ENCODE peak calls at places on chromosome 1, in eight cellular contexts. P, F, U, G, H, Q, M and I are unnamed samples.

GRCh38 chr1:19484793-19485361 is 462 bp downstream of the CAPZB start:
- DNase-seq in P (peak), F (no peak), U (peak), G (peak), H (no peak), Q (no peak), M (peak), I (peak)

GRCh38 chr1:54365020-54365797 is 41.0 kb downstream of the SSBP3 start:
- DNase-seq in P (no peak), F (no peak), U (no peak), G (no peak), H (no peak), Q (no peak), M (no peak), I (no peak)

GRCh38 chr1:10980094-10980577 is 32.3 kb upstream of the TARDBP start:
- DNase-seq in P (peak), F (no peak), U (peak), G (no peak), H (peak), Q (peak), M (peak), I (peak)

GRCh38 chr1:38132681-38133080 is 86.1 kb upstream of the POU3F1 start:
- DNase-seq in P (no peak), F (no peak), U (no peak), G (no peak), H (no peak), Q (no peak), M (no peak), I (no peak)

GRCh38 chr1:39922139-39922757 is 20.5 kb upstream of the MYCL start:
- DNase-seq in P (no peak), F (no peak), U (peak), G (no peak), H (no peak), Q (no peak), M (no peak), I (no peak)

GRCh38 chr1:215104283-215104682 is 21.7 kb downstream of the KCNK2 start:
- DNase-seq in P (peak), F (no peak), U (no peak), G (no peak), H (peak), Q (peak), M (no peak), I (no peak)

GRCh38 chr1:36207339-36207738 is 16.9 kb upstream of the THRAP3 start:
- DNase-seq in P (no peak), F (no peak), U (no peak), G (peak), H (peak), Q (peak), M (peak), I (peak)

GRCh38 chr1:230072296-230072695 is 5.3 kb downstream of the GALNT2 start:
- DNase-seq in P (no peak), F (no peak), U (no peak), G (no peak), H (no peak), Q (no peak), M (no peak), I (no peak)

GRCh38 chr1:34918609-34919561 is 10.6 kb downstream of the DLGAP3 start:
- DNase-seq in P (no peak), F (no peak), U (peak), G (no peak), H (no peak), Q (peak), M (no peak), I (peak)

GRCh38 chr1:168636642-168637111 is 60.3 kb downstream of the XCL1 start:
- DNase-seq in P (no peak), F (no peak), U (no peak), G (peak), H (no peak), Q (peak), M (peak), I (no peak)

GRCh38 chr1:235013512-235013911 is 115.1 kb downstream of the TOMM20 start:
- DNase-seq in P (no peak), F (no peak), U (no peak), G (no peak), H (no peak), Q (no peak), M (no peak), I (no peak)

GRCh38 chr1:22611530-22611947 is 24.9 kb upstream of the C1QA start:
- DNase-seq in P (peak), F (peak), U (peak), G (peak), H (peak), Q (peak), M (peak), I (peak)

GRCh38 chr1:6638226-6638625 is 13.6 kb downstream of the THAP3 start:
- DNase-seq in P (peak), F (no peak), U (no peak), G (no peak), H (peak), Q (peak), M (no peak), I (peak)

GRCh38 chr1:53272349-53272748 is 34.0 kb upstream of the MAGOH start:
- DNase-seq in P (no peak), F (no peak), U (no peak), G (no peak), H (no peak), Q (no peak), M (no peak), I (no peak)

GRCh38 chr1:165222580-165222979 is 133.9 kb downstream of the LMX1A start:
- DNase-seq in P (no peak), F (no peak), U (no peak), G (no peak), H (no peak), Q (no peak), M (no peak), I (no peak)

GRCh38 chr1:204448321-204448964 is 36.8 kb upstream of the PPP1R15B start:
- DNase-seq in P (no peak), F (no peak), U (no peak), G (peak), H (no peak), Q (no peak), M (no peak), I (no peak)

GRCh38 chr1:18201997-18202719 is 94.6 kb downstream of the IGSF21 start:
- DNase-seq in P (no peak), F (no peak), U (no peak), G (no peak), H (no peak), Q (no peak), M (no peak), I (no peak)

GRCh38 chr1:220742520-220742919 is 5.6 kb upstream of the MTARC2 start:
- DNase-seq in P (no peak), F (no peak), U (no peak), G (no peak), H (no peak), Q (no peak), M (no peak), I (no peak)

GRCh38 chr1:84755216-84755615 is 65.0 kb upstream of the SSX2IP start:
- DNase-seq in P (no peak), F (no peak), U (no peak), G (no peak), H (no peak), Q (no peak), M (no peak), I (no peak)

GRCh38 chr1:86998727-86999126 is 84.3 kb downstream of the HS2ST1 start:
- DNase-seq in P (no peak), F (no peak), U (no peak), G (no peak), H (no peak), Q (no peak), M (no peak), I (no peak)

GRCh38 chr1:22728751-22729399 is 18.2 kb downstream of the EPHB2 start:
- DNase-seq in P (no peak), F (no peak), U (no peak), G (no peak), H (peak), Q (no peak), M (no peak), I (no peak)

GRCh38 chr1:32770221-32770731 is 46.9 kb downstream of the YARS1 start:
- DNase-seq in P (no peak), F (no peak), U (no peak), G (no peak), H (no peak), Q (no peak), M (no peak), I (no peak)

GRCh38 chr1:66788231-66788939 is 12.7 kb downstream of the INSL5 start:
- DNase-seq in P (no peak), F (no peak), U (no peak), G (no peak), H (no peak), Q (no peak), M (no peak), I (no peak)

GRCh38 chr1:221777434-221778072 is 35.7 kb upstream of the DUSP10 start:
- DNase-seq in P (no peak), F (no peak), U (no peak), G (no peak), H (no peak), Q (no peak), M (no peak), I (no peak)

GRCh38 chr1:194959795-194960194 is 1648.4 kb downstream of the KCNT2 start:
- DNase-seq in P (no peak), F (no peak), U (no peak), G (no peak), H (no peak), Q (no peak), M (no peak), I (no peak)

GRCh38 chr1:86616871-86617270 is 70.0 kb downstream of the CLCA4 start:
- DNase-seq in P (no peak), F (no peak), U (no peak), G (no peak), H (no peak), Q (no peak), M (no peak), I (no peak)

GRCh38 chr1:15616704-15617172 is 520 bp upstream of the DDI2 start:
- DNase-seq in P (no peak), F (no peak), U (peak), G (no peak), H (peak), Q (peak), M (peak), I (no peak)

GRCh38 chr1:22662986-22663408 is 10.0 kb downstream of the C1QB start:
- DNase-seq in P (no peak), F (no peak), U (no peak), G (no peak), H (no peak), Q (no peak), M (no peak), I (no peak)

GRCh38 chr1:184296466-184297243 is 90.2 kb upstream of the C1orf21 start:
- DNase-seq in P (peak), F (peak), U (no peak), G (no peak), H (peak), Q (peak), M (peak), I (peak)

GRCh38 chr1:1080951-1081310 is 6.8 kb upstream of the RNF223 start:
- DNase-seq in P (no peak), F (no peak), U (no peak), G (no peak), H (no peak), Q (no peak), M (no peak), I (peak)

GRCh38 chr1:115544131-115544530 is 97.6 kb upstream of the VANGL1 start:
- DNase-seq in P (no peak), F (no peak), U (no peak), G (no peak), H (peak), Q (peak), M (peak), I (no peak)

GRCh38 chr1:23524716-23525401 is 6.2 kb downstream of the E2F2 start:
- DNase-seq in P (no peak), F (no peak), U (peak), G (no peak), H (no peak), Q (no peak), M (no peak), I (peak)

GRCh38 chr1:31712041-31712440 is 8.2 kb upstream of the COL16A1 start:
- DNase-seq in P (no peak), F (no peak), U (no peak), G (no peak), H (peak), Q (peak), M (peak), I (peak)

GRCh38 chr1:202809597-202810159 is 1.1 kb upstream of the PCAT6 start:
- DNase-seq in P (no peak), F (no peak), U (peak), G (no peak), H (no peak), Q (no peak), M (no peak), I (no peak)
- H3K4me3 ChIP-seq in P (no peak), F (no peak), U (peak), G (peak), H (no peak), Q (no peak), M (no peak), I (no peak)

DNA sequence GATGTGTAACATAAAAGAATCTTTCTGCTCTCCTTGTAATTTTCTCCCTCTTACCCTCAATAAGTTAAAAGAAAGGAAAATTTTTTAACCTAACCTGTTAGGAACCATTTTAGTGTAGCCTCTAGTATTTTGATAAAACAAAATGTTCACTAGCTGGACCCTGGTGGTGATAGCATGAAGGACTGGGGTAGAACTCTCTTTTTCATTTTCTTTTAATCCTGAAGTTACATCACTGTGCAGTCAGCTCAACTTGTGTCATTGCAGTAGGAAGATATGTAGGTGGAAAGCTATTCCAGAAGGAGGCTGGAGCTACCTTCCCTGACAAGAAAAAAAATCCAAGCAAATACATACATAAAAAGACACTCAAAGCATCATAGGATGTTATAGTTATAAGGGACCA is 39.3 kb downstream of the NFIA start:
- DNase-seq in P (no peak), F (no peak), U (no peak), G (no peak), H (no peak), Q (no peak), M (peak), I (no peak)
- TF ChIP-seq CTCF in P (no peak), F (no peak), U (no peak), G (no peak), H (no peak), Q (no peak), M (peak), I (peak)

GRCh38 chr1:200245492-200245891 is 164.3 kb downstream of the ZNF281 start:
- DNase-seq in P (no peak), F (peak), U (no peak), G (peak), H (peak), Q (peak), M (peak), I (no peak)

GRCh38 chr1:200250469-200250868 is 159.4 kb downstream of the ZNF281 start:
- DNase-seq in P (no peak), F (no peak), U (no peak), G (no peak), H (no peak), Q (no peak), M (no peak), I (no peak)

GRCh38 chr1:200243042-200243437 is 166.8 kb downstream of the ZNF281 start:
- DNase-seq in P (no peak), F (no peak), U (peak), G (no peak), H (peak), Q (no peak), M (peak), I (no peak)

GRCh38 chr1:200248541-200248940 is 161.3 kb downstream of the ZNF281 start:
- DNase-seq in P (no peak), F (no peak), U (no peak), G (no peak), H (no peak), Q (no peak), M (no peak), I (no peak)

GRCh38 chr1:200247513-200247912 is 162.3 kb downstream of the ZNF281 start:
- DNase-seq in P (no peak), F (no peak), U (no peak), G (no peak), H (no peak), Q (no peak), M (no peak), I (no peak)
- H3K4me3 ChIP-seq in P (no peak), F (peak), U (no peak), G (no peak), H (no peak), Q (no peak), M (no peak), I (no peak)

GRCh38 chr1:167342846-167343245 is 122.2 kb downstream of the POU2F1 start:
- DNase-seq in P (no peak), F (no peak), U (no peak), G (peak), H (no peak), Q (no peak), M (peak), I (peak)
- TF ChIP-seq CTCF in P (no peak), F (no peak), U (peak), G (peak), H (no peak), Q (no peak), M (peak), I (no peak)

GRCh38 chr1:107061886-107062285 is 5.4 kb downstream of the PRMT6 start:
- DNase-seq in P (no peak), F (no peak), U (no peak), G (no peak), H (no peak), Q (no peak), M (no peak), I (no peak)

GRCh38 chr1:107057197-107058133 is 991 bp downstream of the PRMT6 start:
- DNase-seq in P (peak), F (no peak), U (peak), G (no peak), H (peak), Q (peak), M (peak), I (peak)

GRCh38 chr1:107056426-107057196 is at the start of gene PRMT6:
- DNase-seq in P (peak), F (no peak), U (peak), G (no peak), H (peak), Q (peak), M (peak), I (peak)

GRCh38 chr1:107058245-107059032 is 2.0 kb downstream of the PRMT6 start:
- DNase-seq in P (no peak), F (no peak), U (no peak), G (no peak), H (no peak), Q (no peak), M (no peak), I (no peak)
- H3K4me3 ChIP-seq in P (no peak), F (no peak), U (peak), G (no peak), H (no peak), Q (peak), M (no peak), I (no peak)

GRCh38 chr1:90579212-90579802 is 137.8 kb downstream of the BARHL2 start:
- DNase-seq in P (no peak), F (peak), U (peak), G (peak), H (peak), Q (peak), M (peak), I (peak)
- TF ChIP-seq CTCF in P (peak), F (peak), U (peak), G (peak), H (peak), Q (peak), M (peak), I (peak)

DNA sequence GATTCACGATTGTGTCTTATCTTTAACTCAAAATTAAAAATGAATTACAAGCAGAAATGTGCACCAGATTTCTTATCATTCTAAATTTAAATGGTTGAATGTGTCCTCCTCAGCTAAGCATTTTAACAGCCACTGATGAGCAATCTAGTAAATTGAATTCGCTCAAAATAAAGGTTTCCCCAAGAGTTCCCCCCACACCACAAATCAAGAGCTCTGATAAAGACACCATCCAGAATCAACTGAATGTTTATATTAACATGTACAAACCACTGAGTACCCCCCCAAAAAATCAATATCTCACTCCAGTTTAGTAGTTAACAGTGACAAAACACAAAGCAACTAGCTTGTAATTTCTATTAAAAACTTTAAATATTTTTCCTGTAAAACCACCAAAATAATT is 1.9 kb downstream of the GPBP1L1 start:
- DNase-seq in P (no peak), F (no peak), U (no peak), G (no peak), H (no peak), Q (no peak), M (no peak), I (no peak)
- H3K4me3 ChIP-seq in P (no peak), F (peak), U (peak), G (no peak), H (no peak), Q (peak), M (peak), I (peak)

GRCh38 chr1:63368131-63368530 is 704 bp downstream of the ALG6 start:
- DNase-seq in P (no peak), F (no peak), U (no peak), G (no peak), H (no peak), Q (no peak), M (peak), I (peak)

GRCh38 chr1:63366915-63367217 is 561 bp upstream of the ALG6 start:
- DNase-seq in P (no peak), F (no peak), U (no peak), G (no peak), H (no peak), Q (no peak), M (no peak), I (no peak)

GRCh38 chr1:63362578-63362977 is 4.8 kb upstream of the ALG6 start:
- DNase-seq in P (no peak), F (no peak), U (no peak), G (no peak), H (no peak), Q (peak), M (peak), I (no peak)

GRCh38 chr1:63363014-63363413 is 4.4 kb upstream of the ALG6 start:
- DNase-seq in P (no peak), F (no peak), U (no peak), G (no peak), H (no peak), Q (no peak), M (peak), I (no peak)

DNA sequence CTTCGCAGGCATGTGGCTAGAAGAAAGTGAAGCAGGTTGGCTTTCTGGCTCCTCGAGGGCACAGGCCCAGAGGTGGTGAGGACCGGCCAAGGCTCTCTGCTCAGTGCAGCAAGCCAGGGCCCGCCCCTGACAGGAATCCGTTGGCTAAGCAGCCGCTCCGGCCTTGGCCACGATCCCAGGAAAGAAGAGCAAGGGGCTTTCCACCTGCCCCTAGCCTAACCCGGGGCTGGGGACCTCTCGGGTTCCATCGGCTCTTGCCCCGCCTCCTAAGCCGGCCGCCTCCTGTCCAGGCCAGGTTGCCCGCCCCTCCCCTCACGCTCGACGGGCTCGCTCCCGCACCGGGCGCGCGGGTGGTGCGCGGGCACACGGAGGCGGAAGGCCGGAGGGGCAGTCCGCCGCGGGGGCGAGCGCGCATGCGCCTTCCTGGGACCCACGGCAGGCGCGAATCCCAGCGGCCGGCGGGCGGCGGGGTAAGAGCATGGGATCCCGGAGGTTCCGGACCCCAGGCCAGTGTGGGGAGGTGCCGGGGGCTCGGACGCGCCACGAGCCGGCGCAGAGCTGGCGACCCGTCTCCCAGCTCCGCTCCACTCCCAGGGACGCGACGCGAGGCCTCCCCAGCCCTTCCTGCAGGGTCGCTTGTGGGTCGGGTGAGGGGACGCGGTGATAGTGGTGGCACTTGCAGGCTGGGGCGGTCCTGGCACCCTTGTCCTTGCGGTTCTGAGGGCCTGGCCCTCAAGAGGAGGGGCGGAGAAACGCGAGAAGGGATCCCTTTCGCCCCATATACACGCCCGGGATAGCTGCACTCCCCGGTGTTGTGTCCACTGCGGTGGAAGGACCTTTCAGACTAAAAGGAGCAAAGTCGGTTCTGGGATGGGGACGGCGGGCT is at the start of gene ALG6:
- DNase-seq in P (peak), F (peak), U (peak), G (peak), H (peak), Q (peak), M (peak), I (peak)
- TF ChIP-seq CTCF in P (peak), F (peak), U (no peak), G (no peak), H (peak), Q (no peak), M (no peak), I (no peak)